ENCODE peak calls at places on chromosomes 11 and 22, in four cellular contexts. One of them, this sample, is unnamed.

GRCh38 chr22:39316440-39317083 is 2.9 kb downstream of the RPL3 start:
- DNase-seq in HepG2: peak
- DNase-seq in K562: no peak
- DNase-seq in SK-N-SH: peak
- DNase-seq in this sample: peak

GRCh38 chr11:96215094-96215782 is 127.8 kb downstream of the MAML2 start:
- DNase-seq in SK-N-SH: no peak
- DNase-seq in HepG2: no peak
- DNase-seq in K562: no peak
- DNase-seq in this sample: peak

GRCh38 chr11:8263769-8264410 is at the start of gene LMO1:
- DNase-seq in K562: peak
- DNase-seq in HepG2: peak
- DNase-seq in SK-N-SH: peak
- DNase-seq in this sample: no peak

GRCh38 chr11:5210376-5210885 is 9.9 kb upstream of the OR51V1 start:
- DNase-seq in SK-N-SH: no peak
- DNase-seq in K562: no peak
- DNase-seq in HepG2: no peak
- DNase-seq in this sample: no peak

GRCh38 chr11:7050191-7050590 is 29.9 kb downstream of the NLRP14 start:
- DNase-seq in K562: no peak
- DNase-seq in HepG2: no peak
- DNase-seq in SK-N-SH: no peak
- DNase-seq in this sample: no peak

GRCh38 chr22:46614070-46614931 is 5.9 kb upstream of the GRAMD4 start:
- DNase-seq in SK-N-SH: no peak
- DNase-seq in HepG2: no peak
- DNase-seq in K562: no peak
- DNase-seq in this sample: peak

GRCh38 chr11:69215216-69215615 is 59.5 kb downstream of the SMIM38 start:
- DNase-seq in SK-N-SH: no peak
- DNase-seq in HepG2: no peak
- DNase-seq in K562: no peak
- DNase-seq in this sample: no peak

GRCh38 chr11:17354070-17354924 is 2.7 kb downstream of the NCR3LG1 start:
- DNase-seq in HepG2: peak
- DNase-seq in K562: peak
- DNase-seq in SK-N-SH: peak
- DNase-seq in this sample: peak

GRCh38 chr11:27020736-27021135 is 19.9 kb upstream of the BBOX1 start:
- DNase-seq in SK-N-SH: no peak
- DNase-seq in K562: no peak
- DNase-seq in HepG2: no peak
- DNase-seq in this sample: no peak

GRCh38 chr11:129331871-129332274 is 43.8 kb upstream of the BARX2 start:
- DNase-seq in HepG2: peak
- DNase-seq in SK-N-SH: peak
- DNase-seq in K562: peak
- DNase-seq in this sample: peak

GRCh38 chr11:131808466-131808865 is 438.1 kb downstream of the NTM start:
- DNase-seq in SK-N-SH: no peak
- DNase-seq in K562: no peak
- DNase-seq in HepG2: no peak
- DNase-seq in this sample: no peak

GRCh38 chr11:34654491-34655334 is 33.8 kb downstream of the EHF start:
- DNase-seq in HepG2: peak
- DNase-seq in SK-N-SH: no peak
- DNase-seq in K562: no peak
- DNase-seq in this sample: no peak

GRCh38 chr11:10428453-10428852 is 26.6 kb upstream of the AMPD3 start:
- DNase-seq in HepG2: no peak
- DNase-seq in K562: peak
- DNase-seq in SK-N-SH: no peak
- DNase-seq in this sample: no peak

GRCh38 chr22:30182365-30182764 is 64.2 kb downstream of the LIF start:
- DNase-seq in K562: peak
- DNase-seq in HepG2: peak
- DNase-seq in SK-N-SH: no peak
- DNase-seq in this sample: no peak

GRCh38 chr22:48256041-48256739 is 1493.7 kb downstream of the TBC1D22A start:
- DNase-seq in HepG2: no peak
- DNase-seq in SK-N-SH: no peak
- DNase-seq in K562: no peak
- DNase-seq in this sample: no peak

GRCh38 chr11:120343429-120343828 is 7.2 kb downstream of the ARHGEF12 start:
- DNase-seq in SK-N-SH: no peak
- DNase-seq in K562: no peak
- DNase-seq in HepG2: no peak
- DNase-seq in this sample: peak

GRCh38 chr22:37808294-37808657 is 542 bp downstream of the GCAT start:
- DNase-seq in K562: no peak
- DNase-seq in HepG2: no peak
- DNase-seq in SK-N-SH: no peak
- DNase-seq in this sample: no peak

GRCh38 chr11:45917286-45917622 is 423 bp downstream of the PEX16 start:
- DNase-seq in HepG2: no peak
- DNase-seq in SK-N-SH: no peak
- DNase-seq in K562: no peak
- DNase-seq in this sample: no peak

GRCh38 chr11:78265326-78265725 is 76.6 kb downstream of the USP35 start:
- DNase-seq in SK-N-SH: no peak
- DNase-seq in HepG2: no peak
- DNase-seq in K562: no peak
- DNase-seq in this sample: no peak

GRCh38 chr22:49887716-49888115 is 30.5 kb downstream of the ALG12 start:
- DNase-seq in K562: no peak
- DNase-seq in HepG2: no peak
- DNase-seq in SK-N-SH: no peak
- DNase-seq in this sample: no peak

GRCh38 chr22:42799462-42800405 is 57.3 kb downstream of the ARFGAP3 start:
- DNase-seq in HepG2: no peak
- DNase-seq in SK-N-SH: no peak
- DNase-seq in K562: peak
- DNase-seq in this sample: no peak

GRCh38 chr22:49087716-49088660 is 739.7 kb downstream of the BRD1 start:
- DNase-seq in K562: no peak
- DNase-seq in HepG2: no peak
- DNase-seq in SK-N-SH: no peak
- DNase-seq in this sample: no peak

GRCh38 chr11:619625-620050 is 3.9 kb upstream of the IRF7 start:
- DNase-seq in HepG2: no peak
- DNase-seq in K562: no peak
- DNase-seq in SK-N-SH: no peak
- DNase-seq in this sample: no peak

GRCh38 chr22:42366815-42367581 is 65.2 kb downstream of the NFAM1 start:
- DNase-seq in HepG2: no peak
- DNase-seq in K562: no peak
- DNase-seq in SK-N-SH: no peak
- DNase-seq in this sample: no peak

GRCh38 chr22:30474683-30475424 is 3.0 kb upstream of the SEC14L3 start:
- DNase-seq in K562: no peak
- DNase-seq in HepG2: no peak
- DNase-seq in SK-N-SH: no peak
- DNase-seq in this sample: no peak

GRCh38 chr11:95500466-95500865 is 269.5 kb upstream of the SESN3 start:
- DNase-seq in SK-N-SH: no peak
- DNase-seq in K562: no peak
- DNase-seq in HepG2: no peak
- DNase-seq in this sample: no peak

GRCh38 chr11:38345286-38345685 is 1747.2 kb upstream of the RAG2 start:
- DNase-seq in K562: no peak
- DNase-seq in SK-N-SH: no peak
- DNase-seq in HepG2: peak
- DNase-seq in this sample: no peak

GRCh38 chr11:111115890-111116289 is 129.6 kb upstream of the POU2AF2 start:
- DNase-seq in HepG2: no peak
- DNase-seq in K562: no peak
- DNase-seq in SK-N-SH: no peak
- DNase-seq in this sample: no peak

GRCh38 chr11:47330002-47330911 is 22.2 kb downstream of the MYBPC3 start:
- DNase-seq in K562: no peak
- DNase-seq in HepG2: no peak
- DNase-seq in SK-N-SH: peak
- DNase-seq in this sample: no peak
- TF ChIP-seq FOXM1 in K562: no peak
- TF ChIP-seq FOXM1 in HepG2: no peak
- TF ChIP-seq FOXM1 in SK-N-SH: no peak
- TF ChIP-seq FOXM1 in this sample: no peak

DNA sequence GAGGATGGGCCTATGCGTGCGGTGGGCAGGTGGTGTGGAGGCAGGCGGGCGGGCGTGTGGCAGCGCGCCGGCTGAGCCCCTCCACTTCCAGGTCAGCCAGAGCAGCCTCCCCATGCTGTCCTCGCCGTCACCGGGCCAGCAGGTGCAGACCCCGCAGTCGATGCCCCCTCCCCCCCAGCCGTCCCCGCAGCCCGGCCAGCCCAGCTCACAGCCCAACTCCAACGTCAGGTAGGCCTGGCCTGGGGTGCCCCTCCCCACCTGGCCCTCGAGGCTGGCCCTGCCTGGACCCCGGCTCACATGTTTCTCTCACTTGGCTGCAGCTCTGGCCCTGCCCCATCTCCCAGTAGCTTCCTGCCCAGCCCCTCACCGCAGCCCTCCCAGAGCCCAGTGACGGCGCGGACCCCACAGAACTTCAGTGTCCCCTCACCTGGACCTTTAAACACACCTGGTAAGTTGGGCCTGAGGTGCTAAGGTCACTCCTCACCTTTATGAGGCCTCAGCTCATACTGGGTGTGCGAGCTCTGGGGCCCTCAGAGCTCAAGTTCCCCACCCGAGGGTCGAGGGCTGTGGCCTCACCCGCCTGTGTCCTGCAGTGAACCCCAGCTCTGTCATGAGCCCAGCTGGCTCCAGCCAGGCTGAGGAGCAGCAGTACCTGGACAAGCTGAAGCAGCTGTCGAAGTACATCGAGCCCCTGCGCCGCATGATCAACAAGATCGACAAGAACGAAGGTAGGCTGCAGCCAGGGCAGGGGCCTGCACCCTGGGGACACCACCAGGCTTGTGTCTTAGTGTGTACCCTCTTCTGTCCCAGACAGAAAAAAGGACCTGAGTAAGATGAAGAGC is 75.3 kb downstream of the MED15 start:
- DNase-seq in K562: no peak
- DNase-seq in HepG2: no peak
- DNase-seq in SK-N-SH: no peak
- DNase-seq in this sample: no peak
- TF ChIP-seq YY1 in K562: no peak
- TF ChIP-seq YY1 in HepG2: no peak
- TF ChIP-seq YY1 in SK-N-SH: no peak
- TF ChIP-seq YY1 in this sample: no peak

GRCh38 chr11:66976925-66977324 is 1.8 kb downstream of the C11orf86 start:
- DNase-seq in HepG2: no peak
- DNase-seq in K562: no peak
- DNase-seq in SK-N-SH: no peak
- DNase-seq in this sample: no peak

GRCh38 chr11:66975403-66976047 is 421 bp downstream of the C11orf86 start:
- DNase-seq in SK-N-SH: no peak
- DNase-seq in K562: no peak
- DNase-seq in HepG2: no peak
- DNase-seq in this sample: no peak

GRCh38 chr11:66974724-66975402 is at the start of gene C11orf86:
- DNase-seq in SK-N-SH: no peak
- DNase-seq in HepG2: no peak
- DNase-seq in K562: no peak
- DNase-seq in this sample: no peak

GRCh38 chr11:66973956-66974585 is 1.0 kb upstream of the C11orf86 start:
- DNase-seq in SK-N-SH: no peak
- DNase-seq in HepG2: no peak
- DNase-seq in K562: no peak
- DNase-seq in this sample: no peak

DNA sequence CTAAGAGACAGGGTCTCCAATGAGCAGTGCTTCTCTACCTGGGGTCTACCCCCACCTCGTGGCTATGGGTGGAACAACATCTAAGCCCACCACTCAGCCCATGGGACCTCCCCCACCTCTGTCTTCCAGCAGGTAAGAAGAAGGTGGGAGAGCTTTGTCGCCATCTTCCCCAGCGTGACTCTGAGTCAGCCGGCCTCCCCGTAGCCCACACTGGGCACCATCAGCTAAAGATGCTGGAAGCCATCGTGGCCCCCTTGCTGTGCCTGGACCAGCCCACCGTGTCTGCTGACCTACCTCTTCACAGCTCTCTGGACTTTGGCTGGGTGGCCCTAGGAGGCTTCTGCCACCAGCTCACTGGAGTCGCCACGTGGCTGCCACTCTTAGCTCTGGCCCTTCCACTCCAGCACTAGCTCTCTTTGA is 954 bp downstream of the C11orf86 start:
- DNase-seq in SK-N-SH: peak
- DNase-seq in K562: peak
- DNase-seq in HepG2: peak
- DNase-seq in this sample: no peak
- TF ChIP-seq FOXM1 in SK-N-SH: no peak
- TF ChIP-seq FOXM1 in K562: no peak
- TF ChIP-seq FOXM1 in HepG2: no peak
- TF ChIP-seq FOXM1 in this sample: no peak

GRCh38 chr11:107683807-107684206 is 28.0 kb downstream of the SLN start:
- DNase-seq in SK-N-SH: peak
- DNase-seq in HepG2: no peak
- DNase-seq in K562: peak
- DNase-seq in this sample: no peak
- TF ChIP-seq YY1 in SK-N-SH: no peak
- TF ChIP-seq YY1 in HepG2: no peak
- TF ChIP-seq YY1 in K562: no peak
- TF ChIP-seq YY1 in this sample: no peak

GRCh38 chr11:20933958-20934357 is 264.6 kb downstream of the NELL1 start:
- DNase-seq in SK-N-SH: no peak
- DNase-seq in K562: no peak
- DNase-seq in HepG2: no peak
- DNase-seq in this sample: no peak

GRCh38 chr11:20934521-20934920 is 265.1 kb downstream of the NELL1 start:
- DNase-seq in HepG2: no peak
- DNase-seq in SK-N-SH: no peak
- DNase-seq in K562: no peak
- DNase-seq in this sample: no peak

GRCh38 chr11:20933086-20933485 is 263.7 kb downstream of the NELL1 start:
- DNase-seq in K562: no peak
- DNase-seq in SK-N-SH: no peak
- DNase-seq in HepG2: no peak
- DNase-seq in this sample: no peak

DNA sequence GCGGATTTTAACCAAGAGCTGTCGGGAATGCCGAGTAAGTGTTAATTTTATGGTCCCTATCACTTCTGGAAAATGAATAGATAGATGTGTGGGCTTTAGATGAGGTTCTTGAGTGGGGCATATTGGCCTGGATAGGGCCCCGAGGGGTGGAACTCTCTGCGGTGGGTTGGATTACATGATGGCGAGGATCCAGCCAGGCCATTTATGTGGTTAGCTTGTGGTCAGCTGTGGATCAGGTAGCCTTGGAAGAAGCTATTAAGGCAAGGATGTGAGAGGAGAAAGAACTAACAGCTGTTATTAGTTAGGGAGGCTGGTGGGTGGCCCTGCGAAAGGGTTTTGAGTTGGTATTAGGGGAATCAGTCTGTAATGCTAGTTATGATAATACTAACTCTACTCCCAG is 268.4 kb downstream of the NELL1 start:
- DNase-seq in HepG2: no peak
- DNase-seq in SK-N-SH: no peak
- DNase-seq in K562: no peak
- DNase-seq in this sample: no peak
- TF ChIP-seq FOXM1 in HepG2: no peak
- TF ChIP-seq FOXM1 in SK-N-SH: no peak
- TF ChIP-seq FOXM1 in K562: no peak
- TF ChIP-seq FOXM1 in this sample: no peak

This sample was measured in GM12878.